ENCODE peak calls at places on chromosomes 4 and X, in six cellular contexts. T is activated CD4-positive, alpha-beta T cell treated with anti-CD3 and anti-CD28 coated beads, Interleukin-2, amount 50 U/mL, for 24 hours; B is nucleus accumbens; J is Calu3; Q is stimulated activated CD4-positive, alpha-beta T cell treated with anti-CD3 and anti-CD28 coated beads, Interleukin-1b, Interleukin-23, amount 100 ng/mL, for 1 hour; H is AG10803. G is an unnamed sample.

GRCh38 chrX:153966841-153967535 is 4.6 kb downstream of the HCFC1 start:
- DNase-seq in T (no peak), B (no peak), J (no peak), Q (no peak), H (no peak), G (no peak)

GRCh38 chrX:26613951-26614350 is 398.0 kb downstream of the MAGEB5 start:
- DNase-seq in T (no peak), B (no peak), J (no peak), Q (no peak), H (peak; percentile 0), G (no peak)

GRCh38 chr4:137378393-137379290 is 153.7 kb downstream of the PCDH18 start:
- DNase-seq in T (no peak), B (no peak), J (no peak), Q (no peak), H (peak; percentile 91), G (no peak)

GRCh38 chr4:113784497-113785254 is 23.1 kb upstream of the CAMK2D start:
- DNase-seq in T (no peak), B (no peak), J (no peak), Q (no peak), H (peak; percentile 97), G (no peak)

GRCh38 chr4:126784966-126785580 is 847.7 kb upstream of the INTU start:
- DNase-seq in T (no peak), B (no peak), J (no peak), Q (no peak), H (no peak), G (no peak)

GRCh38 chrX:36867143-36867542 is 141.0 kb upstream of the FAM47C start:
- DNase-seq in T (no peak), B (no peak), J (peak; percentile 14), Q (no peak), H (peak; percentile 9), G (no peak)

GRCh38 chr4:139242511-139243051 is 37.4 kb downstream of the MGARP start:
- DNase-seq in T (no peak), B (no peak), J (no peak), Q (no peak), H (peak; percentile 70), G (no peak)

GRCh38 chr4:80322716-80323115 is 12.8 kb upstream of the CFAP299 start:
- DNase-seq in T (no peak), B (no peak), J (peak; percentile 24), Q (no peak), H (peak; percentile 60), G (no peak)

GRCh38 chr4:185567828-185568442 is 32.6 kb upstream of the PDLIM3 start:
- DNase-seq in T (no peak), B (peak; percentile 69), J (no peak), Q (no peak), H (peak; percentile 58), G (peak; percentile 75)

GRCh38 chr4:147725673-147726072 is 6.2 kb upstream of the ARHGAP10 start:
- DNase-seq in T (no peak), B (no peak), J (no peak), Q (no peak), H (no peak), G (no peak)

GRCh38 chr4:128796934-128797333 is 12.6 kb upstream of the JADE1 start:
- DNase-seq in T (no peak), B (no peak), J (no peak), Q (no peak), H (peak; percentile 9), G (no peak)

GRCh38 chr4:19945979-19946380 is 305.7 kb upstream of the SLIT2 start:
- DNase-seq in T (no peak), B (no peak), J (no peak), Q (no peak), H (peak; percentile 99), G (no peak)

GRCh38 chr4:190017357-190018200 is 9.5 kb downstream of the FRG2 start:
- DNase-seq in T (no peak), B (no peak), J (no peak), Q (no peak), H (no peak), G (no peak)

GRCh38 chr4:7651461-7651921 is 216.8 kb upstream of the PSAPL1 start:
- DNase-seq in T (no peak), B (no peak), J (no peak), Q (no peak), H (no peak), G (no peak)

GRCh38 chrX:48538641-48539344 is 721 bp upstream of the TBC1D25 start:
- DNase-seq in T (no peak), B (no peak), J (no peak), Q (no peak), H (no peak), G (no peak)

GRCh38 chr4:125104616-125105015 is 210.1 kb upstream of the FAT4 start:
- DNase-seq in T (no peak), B (no peak), J (no peak), Q (no peak), H (peak; percentile 5), G (no peak)

GRCh38 chrX:14554132-14554715 is 24.9 kb downstream of the GLRA2 start:
- DNase-seq in T (no peak), B (no peak), J (no peak), Q (no peak), H (no peak), G (no peak)

GRCh38 chr4:122224348-122224747 is 72.2 kb downstream of the BLTP1 start:
- DNase-seq in T (no peak), B (no peak), J (no peak), Q (no peak), H (peak; percentile 5), G (no peak)

GRCh38 chr4:157514711-157515110 is 294.2 kb downstream of the GRIA2 start:
- DNase-seq in T (no peak), B (no peak), J (no peak), Q (no peak), H (no peak), G (no peak)

GRCh38 chr4:167144605-167145004 is 89.7 kb downstream of the SPOCK3 start:
- DNase-seq in T (no peak), B (no peak), J (no peak), Q (no peak), H (no peak), G (no peak)

GRCh38 chrX:154046262-154046771 is 26.6 kb upstream of the IRAK1 start:
- DNase-seq in T (no peak), B (no peak), J (no peak), Q (no peak), H (peak; percentile 87), G (peak; percentile 46)

GRCh38 chr4:23135792-23136645 is 443.3 kb downstream of the GBA3 start:
- DNase-seq in T (no peak), B (no peak), J (peak; percentile 30), Q (no peak), H (peak; percentile 30), G (no peak)